ENCODE peak calls at places on chromosome 20, in ten cellular contexts. L is uterus, T is PC-9, A is GM23248, N is neuronal stem cell, E is A549, S is H9, O is right lobe of liver, K is testis, R is adrenal gland. B is an unnamed sample. For H3K4me1, the result is how much of the 10 kb centered on the place peaks cover.

GRCh38 chr20:38184098-38184497 is 19.0 kb upstream of the TGM2 start:
- DNase-seq in L (no peak), T (peak), A (no peak), N (no peak), E (no peak), S (no peak), O (no peak), K (no peak), R (no peak), B (no peak)

GRCh38 chr20:60478533-60478932 is 520.3 kb downstream of the CDH26 start:
- DNase-seq in L (no peak), T (no peak), A (no peak), N (no peak), E (no peak), S (no peak), O (no peak), K (no peak), R (no peak), B (no peak)

GRCh38 chr20:3818155-3819151 is 1.9 kb upstream of the AP5S1 start:
- DNase-seq in L (peak), T (peak), A (peak), N (no peak), E (peak), S (peak), O (peak), K (peak), R (peak), B (peak)

GRCh38 chr20:58056021-58056591 is 172.3 kb downstream of the ANKRD60 start:
- DNase-seq in L (no peak), T (no peak), A (no peak), N (no peak), E (no peak), S (no peak), O (no peak), K (peak), R (no peak), B (no peak)

GRCh38 chr20:57837208-57838035 is 127.6 kb upstream of the PMEPA1 start:
- DNase-seq in L (no peak), T (no peak), A (no peak), N (no peak), E (no peak), S (peak), O (no peak), K (no peak), R (no peak), B (no peak)

GRCh38 chr20:8131598-8132014 is 460 bp upstream of the PLCB1 start:
- DNase-seq in L (no peak), T (no peak), A (peak), N (no peak), E (no peak), S (no peak), O (no peak), K (no peak), R (no peak), B (no peak)

GRCh38 chr20:36591854-36592641 is 13.5 kb upstream of the RAB5IF start:
- DNase-seq in L (peak), T (peak), A (peak), N (no peak), E (no peak), S (peak), O (no peak), K (no peak), R (peak), B (peak)

GRCh38 chr20:51042657-51043247 is 19.8 kb upstream of the KCNG1 start:
- DNase-seq in L (no peak), T (no peak), A (no peak), N (no peak), E (no peak), S (peak), O (no peak), K (no peak), R (no peak), B (no peak)

GRCh38 chr20:35292504-35293285 is 470 bp upstream of the FAM83C start:
- DNase-seq in L (no peak), T (no peak), A (no peak), N (no peak), E (no peak), S (no peak), O (no peak), K (no peak), R (no peak), B (no peak)

GRCh38 chr20:62923669-62924566 is 2.4 kb downstream of the DIDO1 start:
- DNase-seq in L (no peak), T (no peak), A (peak), N (no peak), E (no peak), S (no peak), O (no peak), K (no peak), R (no peak), B (no peak)

GRCh38 chr20:47574616-47575401 is 73.1 kb downstream of the NCOA3 start:
- DNase-seq in L (no peak), T (no peak), A (no peak), N (no peak), E (peak), S (no peak), O (no peak), K (no peak), R (peak), B (no peak)

GRCh38 chr20:10985536-10985935 is 311.7 kb upstream of the JAG1 start:
- DNase-seq in L (no peak), T (no peak), A (peak), N (no peak), E (no peak), S (no peak), O (no peak), K (no peak), R (no peak), B (no peak)

GRCh38 chr20:46215913-46216707 is 92.2 kb downstream of the CDH22 start:
- DNase-seq in L (no peak), T (peak), A (peak), N (peak), E (peak), S (peak), O (no peak), K (no peak), R (peak), B (peak)

GRCh38 chr20:32285621-32286334 is 8.3 kb downstream of the KIF3B start:
- DNase-seq in L (no peak), T (no peak), A (peak), N (no peak), E (no peak), S (no peak), O (no peak), K (no peak), R (no peak), B (no peak)

GRCh38 chr20:34260208-34260942 is 19.2 kb downstream of the ASIP start:
- DNase-seq in L (no peak), T (no peak), A (no peak), N (no peak), E (no peak), S (no peak), O (no peak), K (no peak), R (no peak), B (no peak)

GRCh38 chr20:58199058-58199457 is 29.4 kb downstream of the ANKRD60 start:
- DNase-seq in L (no peak), T (no peak), A (no peak), N (no peak), E (no peak), S (no peak), O (no peak), K (no peak), R (no peak), B (no peak)

GRCh38 chr20:17210983-17211382 is 15.9 kb upstream of the PCSK2 start:
- DNase-seq in L (no peak), T (no peak), A (peak), N (no peak), E (no peak), S (no peak), O (no peak), K (no peak), R (no peak), B (no peak)

GRCh38 chr20:2838170-2838797 is 2.2 kb downstream of the PCED1A start:
- DNase-seq in L (no peak), T (no peak), A (no peak), N (no peak), E (no peak), S (no peak), O (no peak), K (no peak), R (no peak), B (no peak)

GRCh38 chr20:52824494-52825216 is 147.5 kb upstream of the TSHZ2 start:
- DNase-seq in L (no peak), T (no peak), A (no peak), N (no peak), E (no peak), S (no peak), O (no peak), K (no peak), R (no peak), B (no peak)

GRCh38 chr20:19835533-19836222 is 77.6 kb downstream of the RIN2 start:
- DNase-seq in L (no peak), T (no peak), A (no peak), N (no peak), E (no peak), S (no peak), O (no peak), K (no peak), R (no peak), B (peak)

GRCh38 chr20:46802696-46803445 is 91.8 kb upstream of the EYA2 start:
- DNase-seq in L (no peak), T (no peak), A (no peak), N (no peak), E (no peak), S (no peak), O (no peak), K (no peak), R (no peak), B (no peak)

GRCh38 chr20:57834306-57834863 is 124.6 kb upstream of the PMEPA1 start:
- DNase-seq in L (no peak), T (no peak), A (no peak), N (no peak), E (no peak), S (peak), O (no peak), K (no peak), R (no peak), B (no peak)

GRCh38 chr20:21340991-21341722 is 38.0 kb downstream of the XRN2 start:
- DNase-seq in L (no peak), T (no peak), A (no peak), N (no peak), E (no peak), S (no peak), O (no peak), K (no peak), R (no peak), B (no peak)

DNA sequence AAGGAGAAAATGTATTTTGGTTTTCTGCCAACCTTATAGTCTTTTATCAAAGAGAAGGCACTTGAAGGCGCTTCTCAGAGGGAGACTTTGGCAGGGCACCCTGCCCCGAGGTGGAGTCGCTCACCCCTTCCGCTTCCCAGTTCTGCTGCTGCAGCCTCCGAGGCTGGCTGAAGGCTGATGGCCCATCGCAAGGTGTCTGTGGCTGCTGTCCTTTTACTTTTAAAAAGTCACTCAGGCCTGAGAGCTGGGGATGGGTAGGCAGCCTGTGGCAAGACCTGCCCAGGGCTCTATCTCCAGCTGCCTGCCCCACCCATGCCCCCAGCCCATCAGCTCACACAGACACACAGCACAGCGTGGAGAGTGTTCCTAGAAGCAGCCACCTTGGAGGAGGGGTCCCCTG is 206.6 kb upstream of the CST7 start:
- DNase-seq in L (no peak), T (no peak), A (no peak), N (no peak), E (no peak), S (no peak), O (no peak), K (no peak), R (no peak), B (no peak)
- H3K4me1 ChIP-seq in L (under half), T (under half), A (under half), N (under half), E (under half), S (under half), O (under half), K (under half), R (under half), B (under half)

GRCh38 chr20:43846516-43846905 is 68.1 kb upstream of the TOX2 start:
- DNase-seq in L (no peak), T (no peak), A (no peak), N (no peak), E (no peak), S (no peak), O (peak), K (no peak), R (no peak), B (no peak)

GRCh38 chr20:43843096-43843964 is 71.3 kb upstream of the TOX2 start:
- DNase-seq in L (no peak), T (peak), A (peak), N (no peak), E (no peak), S (no peak), O (peak), K (no peak), R (no peak), B (no peak)

GRCh38 chr20:43843965-43844660 is 70.5 kb upstream of the TOX2 start:
- DNase-seq in L (no peak), T (no peak), A (no peak), N (no peak), E (no peak), S (no peak), O (peak), K (no peak), R (no peak), B (no peak)

GRCh38 chr20:43842126-43843020 is 72.3 kb upstream of the TOX2 start:
- DNase-seq in L (no peak), T (no peak), A (no peak), N (no peak), E (no peak), S (no peak), O (peak), K (no peak), R (peak), B (no peak)

GRCh38 chr20:43844778-43845614 is 69.7 kb upstream of the TOX2 start:
- DNase-seq in L (no peak), T (peak), A (peak), N (no peak), E (no peak), S (no peak), O (peak), K (peak), R (peak), B (peak)
- H3K4me1 ChIP-seq in L (under half), T (half or more), A (under half), N (under half), E (under half), S (under half), O (under half), K (under half), R (under half), B (under half)

DNA sequence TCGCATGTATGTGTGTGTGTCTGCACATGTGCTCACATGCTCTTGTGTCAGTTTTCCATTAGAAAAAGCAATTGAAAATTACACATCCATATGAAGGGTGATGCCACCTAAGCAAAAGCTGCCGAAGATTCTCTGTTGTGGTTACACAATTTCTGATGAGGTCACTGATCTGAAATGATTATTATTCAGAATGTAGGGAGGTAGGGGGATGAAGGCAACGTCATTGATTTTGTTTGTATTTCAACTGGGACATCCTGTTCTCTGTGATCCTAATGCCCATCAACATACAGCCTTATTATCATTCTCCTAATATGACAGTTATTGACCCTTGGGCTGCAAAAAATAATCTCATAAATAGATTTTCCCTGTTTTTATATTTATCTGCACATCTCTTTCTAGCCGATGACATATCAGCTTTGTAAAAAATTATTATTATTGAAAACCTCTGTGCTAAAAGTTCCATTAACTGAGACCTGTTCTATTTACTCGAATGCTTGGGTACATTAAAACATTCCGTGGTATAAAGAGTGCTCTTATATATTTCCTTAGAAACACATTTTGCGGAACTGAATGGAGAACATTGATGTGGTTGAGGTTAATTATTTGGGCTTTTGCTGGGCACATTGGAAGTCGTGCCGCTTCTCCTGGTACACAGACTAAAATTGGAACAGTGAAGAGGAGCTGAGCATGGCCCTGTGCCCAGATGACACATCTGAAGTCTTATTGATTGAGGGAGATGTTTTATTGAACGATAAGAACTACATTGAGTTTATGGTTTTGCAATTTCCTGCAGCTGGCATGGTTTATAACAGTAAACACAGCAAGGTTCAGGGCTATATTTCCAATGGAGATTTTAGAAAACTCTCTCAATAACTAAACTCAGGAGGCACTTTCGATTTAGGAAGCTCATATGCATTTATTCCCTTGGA is 51.3 kb downstream of the ZNF831 start:
- DNase-seq in L (no peak), T (no peak), A (peak), N (no peak), E (no peak), S (no peak), O (no peak), K (no peak), R (no peak), B (no peak)
- H3K4me1 ChIP-seq in L (under half), T (under half), A (under half), N (under half), E (under half), S (under half), O (under half), K (under half), R (under half), B (under half)

DNA sequence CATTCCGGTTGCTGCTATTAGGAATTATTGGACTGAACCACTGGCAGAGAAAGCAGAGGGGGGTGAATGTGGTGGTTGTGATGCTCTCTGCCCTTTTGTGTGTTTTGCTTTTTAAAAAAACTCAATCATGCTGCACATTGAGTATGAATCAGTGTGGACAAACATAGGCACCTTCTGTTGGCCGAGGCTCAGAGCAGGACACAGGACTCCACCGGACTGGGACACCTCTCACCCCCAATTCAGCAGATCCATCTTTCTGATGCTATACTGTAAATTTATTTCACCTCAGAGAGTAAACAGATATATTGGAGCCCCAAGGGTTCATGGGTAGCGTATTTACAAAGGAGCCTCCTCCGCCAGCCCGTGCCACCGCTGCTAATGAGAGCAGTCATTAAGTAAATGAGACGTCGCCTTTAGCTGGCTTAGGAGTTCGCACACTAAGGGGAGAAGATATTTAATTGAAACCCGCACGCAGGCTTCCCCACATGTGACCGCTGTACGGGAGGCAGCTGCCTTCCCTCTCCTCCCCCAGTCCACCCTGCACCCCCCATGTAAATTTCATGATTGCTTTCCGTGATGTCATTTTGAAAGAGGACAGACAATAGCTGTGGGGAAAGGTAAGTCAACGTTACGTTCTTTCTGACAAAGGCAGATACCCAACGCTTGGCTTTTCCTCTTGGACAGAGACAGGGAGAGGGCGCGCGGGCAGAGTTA is at the start of gene MYT1:
- DNase-seq in L (no peak), T (no peak), A (no peak), N (no peak), E (no peak), S (no peak), O (no peak), K (no peak), R (no peak), B (peak)
- H3K4me1 ChIP-seq in L (under half), T (under half), A (under half), N (under half), E (under half), S (under half), O (under half), K (under half), R (under half), B (under half)